ENCODE peak calls at places on chromosomes 6 and 20, in six cellular contexts. S, E, K, H, U and F are unnamed samples.

GRCh38 chr6:14000901-14001300 is 76.1 kb downstream of the RNF182 start:
- DNase-seq in S (no peak), E (no peak), K (no peak), H (no peak), U (no peak), F (no peak)

GRCh38 chr6:4883298-4883697 is 107.1 kb downstream of the CDYL start:
- DNase-seq in S (no peak), E (peak; percentile 79), K (no peak), H (no peak), U (no peak), F (no peak)

GRCh38 chr6:65633516-65633915 is 73.5 kb downstream of the EYS start:
- DNase-seq in S (no peak), E (no peak), K (no peak), H (no peak), U (no peak), F (no peak)

GRCh38 chr6:45929421-45930361 is 86.0 kb downstream of the CLIC5 start:
- DNase-seq in S (no peak), E (no peak), K (no peak), H (no peak), U (no peak), F (peak; percentile 25)

GRCh38 chr6:123715243-123715863 is 78.6 kb upstream of the TRDN start:
- DNase-seq in S (no peak), E (peak; percentile 55), K (no peak), H (no peak), U (no peak), F (peak; percentile 78)

GRCh38 chr6:134902074-134902861 is 47.6 kb downstream of the ALDH8A1 start:
- DNase-seq in S (no peak), E (no peak), K (no peak), H (no peak), U (no peak), F (no peak)

GRCh38 chr6:165059032-165059431 is 250.4 kb downstream of the C6orf118 start:
- DNase-seq in S (no peak), E (no peak), K (no peak), H (no peak), U (no peak), F (no peak)

GRCh38 chr20:32810941-32811340 is 8.8 kb upstream of the MAPRE1 start:
- DNase-seq in S (no peak), E (no peak), K (no peak), H (no peak), U (no peak), F (no peak)

GRCh38 chr6:26215200-26216014 is 128.2 kb downstream of the HFE start:
- DNase-seq in S (no peak), E (no peak), K (peak; percentile 42), H (no peak), U (no peak), F (peak; percentile 54)

GRCh38 chr6:96826865-96827264 is 10.4 kb downstream of the GPR63 start:
- DNase-seq in S (no peak), E (no peak), K (no peak), H (no peak), U (no peak), F (no peak)

GRCh38 chr6:87645080-87645479 is 55.1 kb downstream of the ORC3 start:
- DNase-seq in S (no peak), E (no peak), K (no peak), H (no peak), U (no peak), F (no peak)

GRCh38 chr6:105178110-105178509 is 1.7 kb downstream of the POPDC3 start:
- DNase-seq in S (no peak), E (no peak), K (no peak), H (no peak), U (no peak), F (no peak)

GRCh38 chr6:136362421-136363090 is 72.9 kb upstream of the BCLAF1 start:
- DNase-seq in S (no peak), E (no peak), K (no peak), H (no peak), U (no peak), F (no peak)

GRCh38 chr6:8027965-8028651 is 36.1 kb downstream of the BLOC1S5 start:
- DNase-seq in S (no peak), E (no peak), K (no peak), H (no peak), U (no peak), F (no peak)

GRCh38 chr6:49556429-49556837 is 6.0 kb downstream of the C6orf141 start:
- DNase-seq in S (no peak), E (peak; percentile 82), K (no peak), H (no peak), U (no peak), F (no peak)

GRCh38 chr6:2839982-2840793 is 1.5 kb downstream of the SERPINB1 start:
- DNase-seq in S (no peak), E (no peak), K (no peak), H (no peak), U (no peak), F (no peak)

GRCh38 chr6:26180346-26180745 is 93.1 kb downstream of the HFE start:
- DNase-seq in S (no peak), E (no peak), K (no peak), H (no peak), U (no peak), F (no peak)

GRCh38 chr6:36885461-36886401 is at the start of gene C6orf89:
- DNase-seq in S (peak; percentile 94), E (peak; percentile 96), K (peak; percentile 99), H (peak; percentile 98), U (peak; percentile 99), F (peak; percentile 99)

GRCh38 chr20:62768815-62769287 is 27.4 kb upstream of the MRGBP start:
- DNase-seq in S (no peak), E (no peak), K (no peak), H (no peak), U (peak; percentile 53), F (no peak)

GRCh38 chr6:159833556-159833955 is 33.5 kb downstream of the PNLDC1 start:
- DNase-seq in S (no peak), E (no peak), K (no peak), H (no peak), U (no peak), F (no peak)

GRCh38 chr6:127586372-127586771 is 9.4 kb downstream of the C6orf58 start:
- DNase-seq in S (no peak), E (no peak), K (no peak), H (no peak), U (no peak), F (no peak)

GRCh38 chr6:160093946-160094345 is 27.7 kb upstream of the SLC22A1 start:
- DNase-seq in S (no peak), E (no peak), K (no peak), H (no peak), U (no peak), F (no peak)

GRCh38 chr6:166989427-166990034 is 9.7 kb upstream of the CEP43 start:
- DNase-seq in S (no peak), E (peak; percentile 28), K (peak; percentile 71), H (peak; percentile 7), U (no peak), F (peak; percentile 81)

GRCh38 chr20:36904690-36905089 is 28.8 kb downstream of the TLDC2 start:
- DNase-seq in S (no peak), E (no peak), K (no peak), H (no peak), U (no peak), F (no peak)

GRCh38 chr20:44079291-44079690 is 107.7 kb downstream of the JPH2 start:
- DNase-seq in S (no peak), E (no peak), K (no peak), H (no peak), U (no peak), F (no peak)

GRCh38 chr6:74964871-74965441 is 240.9 kb downstream of the COL12A1 start:
- DNase-seq in S (no peak), E (no peak), K (no peak), H (no peak), U (no peak), F (no peak)

GRCh38 chr6:1995521-1996110 is 249.8 kb downstream of the GMDS start:
- DNase-seq in S (no peak), E (no peak), K (no peak), H (no peak), U (no peak), F (no peak)

GRCh38 chr6:43708857-43709653 is 21.5 kb upstream of the MRPS18A start:
- DNase-seq in S (no peak), E (no peak), K (no peak), H (no peak), U (no peak), F (no peak)

GRCh38 chr6:36577298-36577697 is 16.9 kb upstream of the SRSF3 start:
- DNase-seq in S (no peak), E (no peak), K (no peak), H (no peak), U (no peak), F (no peak)

GRCh38 chr6:32982084-32982701 is 13.8 kb downstream of the BRD2 start:
- DNase-seq in S (no peak), E (peak; percentile 72), K (no peak), H (no peak), U (no peak), F (peak; percentile 85)

GRCh38 chr6:89559487-89559886 is 79.1 kb downstream of the LYRM2 start:
- DNase-seq in S (no peak), E (no peak), K (no peak), H (no peak), U (no peak), F (no peak)

GRCh38 chr20:23078994-23079364 is 7.1 kb downstream of the CD93 start:
- DNase-seq in S (no peak), E (peak; percentile 65), K (no peak), H (no peak), U (no peak), F (peak; percentile 72)

GRCh38 chr6:26520840-26521484 is 17.2 kb upstream of the HMGN4 start:
- DNase-seq in S (peak; percentile 80), E (peak; percentile 79), K (peak; percentile 90), H (peak; percentile 81), U (peak; percentile 91), F (peak; percentile 94)

GRCh38 chr6:105810105-105810921 is 275.8 kb upstream of the PRDM1 start:
- DNase-seq in S (no peak), E (no peak), K (no peak), H (peak; percentile 3), U (peak; percentile 15), F (no peak)